ENCODE peak calls at places on chromosomes 16 and 17, in four cellular contexts. L is IMR-90, N is endothelial cell of umbilical vein, H is K562. D is an unnamed sample.

GRCh38 chr17:32954477-32954876 is 26.5 kb downstream of the TMEM98 start:
- DNase-seq in L (no peak), N (no peak), H (no peak), D (no peak)

GRCh38 chr17:45731459-45731858 is 52.7 kb upstream of the CRHR1 start:
- DNase-seq in L (no peak), N (no peak), H (no peak), D (no peak)

GRCh38 chr17:13474073-13474800 is 127.5 kb downstream of the HS3ST3A1 start:
- DNase-seq in L (no peak), N (no peak), H (no peak), D (no peak)

GRCh38 chr17:79046501-79047280 is 22.7 kb downstream of the C1QTNF1 start:
- DNase-seq in L (no peak), N (no peak), H (no peak), D (no peak)

GRCh38 chr17:61361084-61361483 is 38.6 kb upstream of the TBX2 start:
- DNase-seq in L (peak; percentile 84), N (no peak), H (no peak), D (no peak)

GRCh38 chr17:29561541-29562517 is 5.0 kb downstream of the ABHD15 start:
- DNase-seq in L (no peak), N (no peak), H (no peak), D (no peak)

GRCh38 chr16:8776193-8776592 is 21.2 kb downstream of the TMEM186 start:
- DNase-seq in L (no peak), N (no peak), H (no peak), D (no peak)

GRCh38 chr16:67459858-67460144 is 21.2 kb downstream of the ATP6V0D1 start:
- DNase-seq in L (no peak), N (no peak), H (no peak), D (no peak)

GRCh38 chr17:40130352-40131042 is 8.7 kb downstream of the MSL1 start:
- DNase-seq in L (no peak), N (no peak), H (no peak), D (no peak)

GRCh38 chr17:68054296-68054900 is 18.9 kb downstream of the KPNA2 start:
- DNase-seq in L (peak; percentile 84), N (peak; percentile 94), H (no peak), D (no peak)

GRCh38 chr17:14297161-14297851 is 3.6 kb upstream of the HS3ST3B1 start:
- DNase-seq in L (no peak), N (peak; percentile 11), H (no peak), D (no peak)

GRCh38 chr17:4178651-4179050 is 35.7 kb downstream of the CYB5D2 start:
- DNase-seq in L (no peak), N (no peak), H (no peak), D (no peak)

GRCh38 chr17:4177732-4178131 is 34.7 kb downstream of the CYB5D2 start:
- DNase-seq in L (no peak), N (no peak), H (no peak), D (no peak)

GRCh38 chr17:4180791-4181190 is 37.8 kb downstream of the CYB5D2 start:
- DNase-seq in L (peak; percentile 12), N (no peak), H (no peak), D (no peak)

GRCh38 chr17:4176803-4177472 is 33.9 kb downstream of the CYB5D2 start:
- DNase-seq in L (no peak), N (no peak), H (no peak), D (no peak)

DNA sequence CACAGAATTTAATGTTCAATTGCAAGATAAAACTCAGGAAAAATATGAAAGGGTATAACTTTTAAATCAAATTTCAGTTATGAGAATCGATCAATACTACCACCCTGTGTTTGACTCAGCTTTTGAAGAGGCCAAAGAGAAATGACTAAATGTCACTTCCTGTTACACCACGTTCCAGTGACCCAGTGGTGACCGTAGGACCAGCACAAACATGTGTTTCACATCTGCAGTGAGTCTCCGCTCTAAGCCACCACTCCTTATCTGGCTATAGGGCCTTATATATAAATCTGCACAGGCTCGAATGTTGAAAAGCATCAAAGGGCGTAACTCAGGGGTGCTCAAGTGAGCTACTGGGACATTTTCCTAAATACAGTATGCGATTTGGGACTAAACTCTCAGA is 36.1 kb downstream of the CYB5D2 start:
- DNase-seq in L (no peak), N (no peak), H (no peak), D (no peak)
- TF ChIP-seq FOS in L (no peak), N (no peak), H (no peak), D (no peak)

DNA sequence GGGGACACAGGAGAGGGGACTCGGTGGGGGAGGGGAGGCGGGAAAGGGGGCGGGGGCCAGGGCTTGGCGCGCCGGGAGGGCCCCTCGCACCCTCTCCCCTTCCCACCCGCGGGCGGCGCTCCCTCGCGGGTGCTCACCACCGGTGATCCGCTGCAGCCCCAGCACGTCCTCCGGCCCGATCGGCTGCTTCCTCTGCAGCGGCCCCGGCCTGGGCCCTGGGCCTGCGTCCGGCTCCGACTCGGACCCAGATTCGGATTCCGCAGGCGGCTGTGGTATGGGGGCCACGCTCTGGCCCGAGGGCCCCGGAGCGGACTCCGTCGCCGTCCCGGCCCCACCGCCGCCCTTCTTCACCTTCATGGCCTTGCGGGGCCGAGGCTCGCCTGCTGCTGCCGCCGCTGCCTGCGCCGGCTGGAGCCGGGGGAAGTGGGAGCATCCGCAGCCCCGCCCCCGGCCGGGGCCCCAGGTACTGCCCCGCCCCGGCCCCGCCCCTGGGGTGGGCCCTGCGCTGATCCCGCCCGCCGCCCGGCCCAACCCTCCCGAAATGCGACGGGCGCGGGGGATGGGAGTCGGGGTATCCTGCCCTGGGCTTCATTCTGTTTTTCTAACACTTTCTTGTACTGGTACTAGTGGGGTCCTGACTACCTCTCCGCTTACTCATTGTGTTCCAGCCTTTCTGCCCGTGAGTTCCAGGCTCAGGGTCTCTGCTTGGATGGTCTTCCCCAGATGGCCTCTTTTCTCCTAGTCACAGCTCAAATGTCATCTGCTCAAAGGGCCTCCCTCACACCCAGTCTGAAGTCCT is at the start of gene UNC119:
- DNase-seq in L (peak; percentile 46), N (peak; percentile 60), H (peak; percentile 97), D (no peak)
- TF ChIP-seq FOS in L (no peak), N (no peak), H (no peak), D (no peak)

DNA sequence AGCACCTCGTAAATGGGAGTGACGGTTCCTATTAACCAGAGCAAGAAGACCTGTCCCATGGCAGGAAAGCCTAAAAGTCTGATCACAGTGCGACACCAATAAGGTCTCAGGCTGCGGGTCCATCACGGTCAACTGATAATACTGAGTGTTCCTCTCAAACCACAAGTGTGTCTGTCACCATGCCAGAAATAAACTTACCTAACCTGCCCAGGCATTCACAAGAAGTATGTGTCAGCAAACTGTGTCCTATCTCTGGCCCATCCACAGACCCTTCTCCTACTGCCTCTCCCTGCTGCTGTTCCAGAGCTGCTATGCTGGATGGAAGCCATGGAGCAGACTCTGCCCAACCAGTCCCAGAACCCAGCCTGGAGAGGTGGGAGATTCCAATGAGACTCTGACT is 73.5 kb downstream of the ZNF423 start:
- DNase-seq in L (no peak), N (no peak), H (no peak), D (no peak)
- TF ChIP-seq FOS in L (no peak), N (no peak), H (no peak), D (no peak)

GRCh38 chr16:4169415-4169814 is 53.2 kb upstream of the ADCY9 start:
- DNase-seq in L (no peak), N (no peak), H (no peak), D (no peak)

GRCh38 chr16:4175849-4176248 is 59.6 kb upstream of the ADCY9 start:
- DNase-seq in L (peak; percentile 43), N (no peak), H (no peak), D (no peak)

GRCh38 chr16:4176794-4177438 is 60.7 kb upstream of the ADCY9 start:
- DNase-seq in L (peak; percentile 73), N (no peak), H (peak; percentile 37), D (peak; percentile 21)

DNA sequence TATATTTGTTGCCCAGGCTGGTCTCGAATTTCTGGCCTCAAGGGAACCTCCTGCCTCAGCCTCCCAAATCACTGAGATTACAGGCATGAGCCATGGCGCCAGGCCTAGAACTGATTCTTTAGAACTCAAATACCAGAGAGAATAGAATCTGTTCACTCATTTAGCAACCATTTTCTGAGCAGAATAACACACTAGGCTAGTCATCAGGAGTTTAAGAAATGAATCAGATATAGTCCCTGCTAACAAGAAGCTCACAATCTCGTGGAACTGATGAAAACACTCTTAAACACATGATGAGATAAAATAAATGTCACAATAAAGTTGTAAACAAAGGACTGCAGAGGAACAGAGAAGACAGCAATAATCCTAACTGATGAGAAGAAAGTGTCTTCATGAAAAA is 55.8 kb upstream of the ADCY9 start:
- DNase-seq in L (peak; percentile 86), N (no peak), H (no peak), D (no peak)
- TF ChIP-seq FOS in L (peak; percentile 36), N (no peak), H (no peak), D (no peak)

GRCh38 chr16:66287916-66288315 is 78.6 kb upstream of the CDH5 start:
- DNase-seq in L (no peak), N (no peak), H (no peak), D (no peak)
- TF ChIP-seq FOS in L (no peak), N (no peak), H (no peak), D (no peak)

DNA sequence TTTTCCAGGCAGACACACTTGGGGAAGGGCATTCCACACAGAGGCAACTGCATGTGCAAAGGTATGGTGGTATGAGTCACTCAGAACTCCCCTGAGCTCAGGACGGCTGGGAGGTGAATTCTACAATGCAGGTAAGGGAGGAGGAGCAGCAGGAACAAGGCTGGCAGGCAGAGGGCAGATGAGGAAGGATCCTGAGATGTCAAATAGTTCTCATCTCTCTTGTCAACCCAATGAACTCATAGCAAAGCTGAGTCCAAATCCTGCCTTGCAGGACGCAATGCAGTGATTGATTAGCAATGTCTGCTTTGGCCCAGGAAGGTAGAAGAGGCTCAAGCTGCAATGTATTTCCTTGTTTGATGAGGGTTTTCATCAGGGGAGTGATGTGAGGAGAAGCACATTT is 243.5 kb downstream of the XYLT1 start:
- DNase-seq in L (no peak), N (no peak), H (no peak), D (no peak)
- TF ChIP-seq FOS in L (no peak), N (no peak), H (no peak), D (no peak)

DNA sequence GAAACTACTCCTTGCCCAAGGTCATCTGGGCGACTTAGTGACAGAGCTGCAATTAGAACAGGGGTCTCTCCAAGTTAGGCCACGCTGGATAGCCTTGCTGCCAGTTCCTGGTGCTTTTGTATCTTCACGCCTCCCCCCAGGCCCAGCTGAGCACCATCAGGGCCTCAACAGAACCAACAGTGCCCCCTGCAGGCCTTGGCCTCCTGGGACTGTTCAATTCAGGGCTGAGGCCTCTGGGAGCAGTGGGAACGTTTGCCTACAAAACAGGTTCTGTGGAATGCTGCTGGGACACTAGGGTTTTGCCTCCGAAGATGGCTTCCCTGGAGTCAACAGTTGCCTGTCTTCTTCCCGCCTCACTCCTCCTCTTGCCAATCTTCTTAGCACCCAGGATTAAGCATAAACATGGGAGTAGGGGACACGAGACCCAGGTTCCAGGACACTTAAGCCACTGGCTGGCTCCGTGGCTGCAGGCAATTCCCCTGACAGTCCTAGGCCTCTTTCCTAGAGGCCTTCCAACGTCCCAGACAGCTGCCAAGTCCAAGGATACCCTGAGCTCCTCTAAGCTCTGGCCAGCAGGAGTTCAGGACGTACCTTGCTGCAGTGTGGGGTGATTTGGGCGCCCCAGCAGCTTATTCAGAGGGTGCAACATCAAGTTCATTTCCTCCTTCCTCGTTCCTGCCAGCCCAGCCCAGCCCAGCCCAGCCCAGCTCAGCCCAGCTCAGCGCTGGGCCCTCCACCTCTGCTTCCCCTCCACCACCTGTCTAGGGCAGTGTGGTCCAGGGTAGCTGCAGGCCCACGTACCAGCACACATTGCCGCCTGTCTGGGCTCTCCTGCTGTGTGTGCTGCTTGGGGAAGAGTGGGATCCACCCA is 246.6 kb upstream of the RPL38 start:
- DNase-seq in L (no peak), N (no peak), H (peak; percentile 65), D (no peak)
- TF ChIP-seq FOS in L (no peak), N (no peak), H (no peak), D (no peak)

D was measured in GM12878.